ENCODE peak calls at places on chromosome X, in four cellular contexts. One of them, this sample, is unnamed.

GRCh38 chrX:136659174-136659573 is 11.2 kb downstream of the CD40LG start:
- DNase-seq in AG10803: no peak
- DNase-seq in NCI-H1105: no peak
- DNase-seq in NCI-H1694 treated with DMSO at 0.1 percent for 48 hours: no peak
- DNase-seq in this sample: no peak

GRCh38 chrX:125004799-125005198 is 314.9 kb upstream of the TEX13C start:
- DNase-seq in NCI-H1105: no peak
- DNase-seq in NCI-H1694 treated with DMSO at 0.1 percent for 48 hours: no peak
- DNase-seq in AG10803: no peak
- DNase-seq in this sample: no peak

GRCh38 chrX:137432609-137433008 is 133.3 kb upstream of the ZIC3 start:
- DNase-seq in NCI-H1694 treated with DMSO at 0.1 percent for 48 hours: no peak
- DNase-seq in AG10803: no peak
- DNase-seq in NCI-H1105: peak; percentile 6
- DNase-seq in this sample: peak; percentile 27

GRCh38 chrX:65667503-65668355 is at the start of gene MSN:
- DNase-seq in NCI-H1694 treated with DMSO at 0.1 percent for 48 hours: peak; percentile 29
- DNase-seq in NCI-H1105: peak; percentile 1
- DNase-seq in AG10803: peak; percentile 60
- DNase-seq in this sample: peak; percentile 64

GRCh38 chrX:39935414-39936064 is 162.2 kb downstream of the BCOR start:
- DNase-seq in NCI-H1105: no peak
- DNase-seq in NCI-H1694 treated with DMSO at 0.1 percent for 48 hours: no peak
- DNase-seq in AG10803: no peak
- DNase-seq in this sample: no peak

GRCh38 chrX:113594504-113594903 is 753.9 kb upstream of the AMOT start:
- DNase-seq in NCI-H1105: no peak
- DNase-seq in NCI-H1694 treated with DMSO at 0.1 percent for 48 hours: no peak
- DNase-seq in AG10803: no peak
- DNase-seq in this sample: no peak

GRCh38 chrX:101759000-101759399 is 99.3 kb upstream of the ARMCX2 start:
- DNase-seq in NCI-H1694 treated with DMSO at 0.1 percent for 48 hours: no peak
- DNase-seq in AG10803: peak; percentile 41
- DNase-seq in NCI-H1105: peak; percentile 5
- DNase-seq in this sample: no peak

GRCh38 chrX:133570549-133570948 is 155.3 kb upstream of the GPC4 start:
- DNase-seq in NCI-H1694 treated with DMSO at 0.1 percent for 48 hours: no peak
- DNase-seq in AG10803: peak; percentile 36
- DNase-seq in NCI-H1105: no peak
- DNase-seq in this sample: no peak

GRCh38 chrX:23304881-23305280 is 29.8 kb upstream of the PTCHD1 start:
- DNase-seq in AG10803: no peak
- DNase-seq in NCI-H1105: no peak
- DNase-seq in NCI-H1694 treated with DMSO at 0.1 percent for 48 hours: no peak
- DNase-seq in this sample: no peak

GRCh38 chrX:38175140-38175539 is 45.5 kb downstream of the SRPX start:
- DNase-seq in NCI-H1105: peak; percentile 13
- DNase-seq in AG10803: no peak
- DNase-seq in NCI-H1694 treated with DMSO at 0.1 percent for 48 hours: peak; percentile 46
- DNase-seq in this sample: no peak

GRCh38 chrX:55451990-55452824 is at the start of gene MAGEH1:
- DNase-seq in NCI-H1105: peak; percentile 67
- DNase-seq in AG10803: peak; percentile 79
- DNase-seq in NCI-H1694 treated with DMSO at 0.1 percent for 48 hours: peak; percentile 53
- DNase-seq in this sample: peak; percentile 64

GRCh38 chrX:53190363-53190960 is 34.5 kb downstream of the KDM5C start:
- DNase-seq in NCI-H1694 treated with DMSO at 0.1 percent for 48 hours: no peak
- DNase-seq in NCI-H1105: no peak
- DNase-seq in AG10803: no peak
- DNase-seq in this sample: no peak

GRCh38 chrX:75084757-75085156 is 71.3 kb downstream of the ABCB7 start:
- DNase-seq in NCI-H1694 treated with DMSO at 0.1 percent for 48 hours: no peak
- DNase-seq in AG10803: no peak
- DNase-seq in NCI-H1105: no peak
- DNase-seq in this sample: no peak

GRCh38 chrX:132716006-132716405 is 227.2 kb upstream of the MBNL3 start:
- DNase-seq in NCI-H1105: no peak
- DNase-seq in NCI-H1694 treated with DMSO at 0.1 percent for 48 hours: peak; percentile 3
- DNase-seq in AG10803: no peak
- DNase-seq in this sample: no peak

GRCh38 chrX:56564921-56565861 is 1.8 kb downstream of the UBQLN2 start:
- DNase-seq in NCI-H1105: no peak
- DNase-seq in AG10803: no peak
- DNase-seq in NCI-H1694 treated with DMSO at 0.1 percent for 48 hours: peak; percentile 34
- DNase-seq in this sample: no peak

GRCh38 chrX:123830309-123830708 is 29.5 kb upstream of the XIAP start:
- DNase-seq in AG10803: peak; percentile 62
- DNase-seq in NCI-H1694 treated with DMSO at 0.1 percent for 48 hours: no peak
- DNase-seq in NCI-H1105: no peak
- DNase-seq in this sample: no peak